ENCODE peak calls at places on chromosomes 4 and X, in ten cellular contexts. E is iPS DF 6.9; N is BJ; X is NAMALWA; C is posterior cingulate gyrus; K is IMR-90; Y is LNCaP clone FGC; J is ELR; L is stimulated activated effector memory CD8-positive, alpha-beta T cell treated with anti-CD3 and anti-CD28 coated beads, Interleukin-12 subunit alpha, Interleukin-12 subunit beta, amount 100 ng/mL, for 72 hours; I is cardiac muscle cell. Q is an unnamed sample.

GRCh38 chrX:70998402-70999027 is 67.6 kb upstream of the SLC7A3 start:
- DNase-seq in E (peak), N (no peak), X (peak), C (no peak), K (peak), Y (no peak), J (peak), L (no peak), I (peak), Q (peak)

GRCh38 chr4:20684852-20685763 is 15.2 kb upstream of the PACRGL start:
- DNase-seq in E (no peak), N (no peak), X (peak), C (no peak), K (peak), Y (no peak), J (peak), L (no peak), I (peak), Q (no peak)

GRCh38 chr4:104549736-104550135 is 55.0 kb upstream of the CXXC4 start:
- DNase-seq in E (no peak), N (no peak), X (no peak), C (no peak), K (no peak), Y (no peak), J (no peak), L (no peak), I (no peak), Q (no peak)

GRCh38 chr4:128186623-128187022 is 101.0 kb downstream of the PGRMC2 start:
- DNase-seq in E (no peak), N (no peak), X (no peak), C (no peak), K (no peak), Y (no peak), J (no peak), L (no peak), I (no peak), Q (no peak)

GRCh38 chrX:68827848-68828562 is 816 bp upstream of the EFNB1 start:
- DNase-seq in E (no peak), N (no peak), X (peak), C (peak), K (peak), Y (no peak), J (peak), L (peak), I (peak), Q (peak)

GRCh38 chr4:167897116-167897515 is 195.2 kb upstream of the ANXA10 start:
- DNase-seq in E (peak), N (peak), X (no peak), C (no peak), K (peak), Y (no peak), J (no peak), L (no peak), I (peak), Q (no peak)

GRCh38 chrX:46957299-46957698 is 45.1 kb downstream of the JADE3 start:
- DNase-seq in E (no peak), N (no peak), X (no peak), C (no peak), K (no peak), Y (no peak), J (no peak), L (no peak), I (no peak), Q (no peak)

GRCh38 chrX:31580227-31580626 is 508.4 kb upstream of the FTHL17 start:
- DNase-seq in E (no peak), N (no peak), X (no peak), C (no peak), K (peak), Y (no peak), J (no peak), L (no peak), I (no peak), Q (no peak)

GRCh38 chr4:186700746-186701145 is 22.9 kb downstream of the FAT1 start:
- DNase-seq in E (no peak), N (no peak), X (no peak), C (peak), K (peak), Y (no peak), J (no peak), L (no peak), I (peak), Q (peak)

GRCh38 chrX:11187001-11187400 is 75.9 kb downstream of the HCCS start:
- DNase-seq in E (no peak), N (no peak), X (no peak), C (no peak), K (no peak), Y (no peak), J (no peak), L (no peak), I (no peak), Q (no peak)

GRCh38 chr4:7441201-7441600 is 6.5 kb upstream of the PSAPL1 start:
- DNase-seq in E (no peak), N (no peak), X (no peak), C (no peak), K (no peak), Y (no peak), J (no peak), L (no peak), I (no peak), Q (no peak)

GRCh38 chrX:128035318-128035717 is 16.9 kb downstream of the ACTRT1 start:
- DNase-seq in E (no peak), N (no peak), X (no peak), C (no peak), K (no peak), Y (no peak), J (no peak), L (no peak), I (no peak), Q (no peak)

GRCh38 chr4:8044699-8045098 is 105.0 kb upstream of the AFAP1 start:
- DNase-seq in E (no peak), N (no peak), X (peak), C (no peak), K (no peak), Y (no peak), J (no peak), L (no peak), I (no peak), Q (no peak)

Q was measured in testis.